ENCODE peak calls at places on chromosomes 7 and 10, in eight cellular contexts. S is BE2C; Q is stimulated activated CD8-positive, alpha-beta memory T cell treated with anti-CD3 and anti-CD28 coated beads, Interleukin-7, amount 100 ng/mL, for 1 hour; G is NCI-H460; B is CD4-positive, CD25-positive, alpha-beta regulatory T cell; W is AG04450; M is pons; J is NCI-H1436. C is an unnamed sample.

GRCh38 chr10:87640043-87640442 is 19.6 kb upstream of the PAPSS2 start:
- DNase-seq in S (no peak), Q (no peak), G (no peak), B (no peak), W (no peak), M (no peak), J (no peak), C (no peak)

GRCh38 chr7:87404674-87405073 is 59.2 kb downstream of the CROT start:
- DNase-seq in S (no peak), Q (no peak), G (no peak), B (no peak), W (no peak), M (no peak), J (no peak), C (no peak)

GRCh38 chr10:71144824-71145223 is 67.5 kb upstream of the UNC5B start:
- DNase-seq in S (no peak), Q (no peak), G (no peak), B (no peak), W (no peak), M (no peak), J (no peak), C (no peak)

GRCh38 chr10:3919676-3920308 is 134.8 kb upstream of the KLF6 start:
- DNase-seq in S (no peak), Q (no peak), G (no peak), B (no peak), W (no peak), M (no peak), J (no peak), C (no peak)

GRCh38 chr10:124156524-124157225 is 63.3 kb upstream of the CHST15 start:
- DNase-seq in S (no peak), Q (no peak), G (no peak), B (no peak), W (no peak), M (no peak), J (no peak), C (no peak)

GRCh38 chr7:40700653-40701475 is 566.1 kb downstream of the SUGCT start:
- DNase-seq in S (no peak), Q (no peak), G (no peak), B (no peak), W (no peak), M (no peak), J (no peak), C (no peak)

GRCh38 chr7:149199234-149199990 is 4.1 kb downstream of the ZNF282 start:
- DNase-seq in S (no peak), Q (no peak), G (no peak), B (no peak), W (no peak), M (no peak), J (no peak), C (no peak)

GRCh38 chr7:102872460-102872859 is 40.3 kb upstream of the LRRC17 start:
- DNase-seq in S (no peak), Q (no peak), G (no peak), B (no peak), W (peak), M (no peak), J (no peak), C (no peak)

GRCh38 chr7:95578299-95578855 is 17.9 kb downstream of the PDK4 start:
- DNase-seq in S (no peak), Q (no peak), G (no peak), B (no peak), W (no peak), M (no peak), J (peak), C (peak)

GRCh38 chr7:150399861-150400778 is 21.0 kb downstream of the ZNF775 start:
- DNase-seq in S (no peak), Q (no peak), G (no peak), B (no peak), W (no peak), M (no peak), J (no peak), C (no peak)

GRCh38 chr10:21368728-21369425 is 156.6 kb downstream of the SKIDA1 start:
- DNase-seq in S (no peak), Q (no peak), G (no peak), B (no peak), W (no peak), M (no peak), J (no peak), C (no peak)

GRCh38 chr10:78804356-78805032 is 264.3 kb upstream of the ZMIZ1 start:
- DNase-seq in S (no peak), Q (no peak), G (no peak), B (no peak), W (no peak), M (peak), J (no peak), C (no peak)

C was measured in NCI-H774.